ENCODE peak calls at places on chromosome 18, in five cellular contexts. D is RWPE1; Y is Jurkat, Clone E6-1; C is tibial artery; V is M059J. F is an unnamed sample.
A peak's percentile ranks its signal among the peaks of the same experiment; 100 is the strongest.

GRCh38 chr18:9661564-9661963 is 46.5 kb upstream of the RAB31 start:
- DNase-seq in D (no peak), Y (no peak), V (peak; percentile 45), C (no peak), F (peak; percentile 61)

GRCh38 chr18:56921888-56922480 is 224.9 kb upstream of the BOD1L2 start:
- DNase-seq in V (no peak), Y (peak; percentile 3), C (no peak), D (no peak), F (no peak)

GRCh38 chr18:57352761-57353136 is 392 bp downstream of the ST8SIA3 start:
- DNase-seq in V (no peak), C (no peak), D (no peak), Y (no peak), F (no peak)

GRCh38 chr18:37322497-37323035 is 243.0 kb downstream of the CELF4 start:
- DNase-seq in Y (no peak), V (peak; percentile 23), D (peak; percentile 23), C (no peak), F (peak; percentile 44)

GRCh38 chr18:475202-475624 is 25.3 kb downstream of the COLEC12 start:
- DNase-seq in C (no peak), V (peak; percentile 86), D (peak; percentile 43), Y (no peak), F (peak; percentile 94)

GRCh38 chr18:4285525-4285924 is 169.6 kb downstream of the DLGAP1 start:
- DNase-seq in Y (no peak), V (no peak), C (no peak), D (no peak), F (no peak)

GRCh38 chr18:48841381-48842258 is 109.1 kb downstream of the SMAD7 start:
- DNase-seq in Y (no peak), C (peak; percentile 85), D (no peak), V (peak; percentile 74), F (peak; percentile 67)

GRCh38 chr18:13462686-13463085 is 244.1 kb downstream of the LDLRAD4 start:
- DNase-seq in C (no peak), Y (no peak), V (no peak), D (no peak), F (no peak)

GRCh38 chr18:26495267-26495666 is 53.1 kb downstream of the KCTD1 start:
- DNase-seq in D (no peak), V (no peak), Y (no peak), C (no peak), F (no peak)

GRCh38 chr18:63079114-63079513 is 240.5 kb downstream of the BCL2 start:
- DNase-seq in C (no peak), D (no peak), Y (no peak), V (no peak), F (no peak)

GRCh38 chr18:39057423-39058057 is 1491.9 kb upstream of the CELF4 start:
- DNase-seq in C (no peak), Y (no peak), D (peak; percentile 3), V (peak; percentile 46), F (no peak)

GRCh38 chr18:33495278-33495677 is 54.8 kb upstream of the CCDC178 start:
- DNase-seq in D (peak; percentile 1), Y (no peak), V (no peak), C (no peak), F (no peak)

GRCh38 chr18:21481739-21482138 is 118.8 kb downstream of the ESCO1 start:
- DNase-seq in V (no peak), C (no peak), Y (no peak), D (no peak), F (no peak)

GRCh38 chr18:24704921-24705620 is 244.6 kb downstream of the HRH4 start:
- DNase-seq in D (no peak), V (peak; percentile 88), Y (no peak), C (no peak), F (peak; percentile 79)

GRCh38 chr18:28574175-28574574 is 397.2 kb upstream of the CDH2 start:
- DNase-seq in D (no peak), Y (no peak), C (no peak), V (no peak), F (no peak)

GRCh38 chr18:49638891-49639557 is 77.2 kb downstream of the LIPG start:
- DNase-seq in V (no peak), Y (no peak), C (no peak), D (no peak), F (no peak)

GRCh38 chr18:3827236-3827635 is 377.3 kb downstream of the TGIF1 start:
- DNase-seq in C (no peak), D (no peak), Y (no peak), V (no peak), F (no peak)

GRCh38 chr18:30432349-30432748 is 610.2 kb downstream of the DSC3 start:
- DNase-seq in C (no peak), Y (no peak), V (no peak), D (no peak), F (no peak)

GRCh38 chr18:58863539-58864145 is 1.0 kb upstream of the ZNF532 start:
- DNase-seq in V (peak; percentile 56), C (peak; percentile 52), D (peak; percentile 11), Y (no peak), F (peak; percentile 60)

GRCh38 chr18:77105680-77106079 is 26.9 kb downstream of the MBP start:
- DNase-seq in Y (no peak), C (no peak), D (no peak), V (no peak), F (no peak)

GRCh38 chr18:48872234-48873145 is 78.3 kb downstream of the SMAD7 start:
- DNase-seq in Y (no peak), D (no peak), V (peak; percentile 73), C (no peak), F (peak; percentile 72)

GRCh38 chr18:49625021-49625691 is 63.3 kb downstream of the LIPG start:
- DNase-seq in Y (no peak), V (peak; percentile 70), D (no peak), C (no peak), F (peak; percentile 29)

GRCh38 chr18:70448588-70448987 is 159.7 kb downstream of the SOCS6 start:
- DNase-seq in D (no peak), C (no peak), V (no peak), Y (no peak), F (no peak)

GRCh38 chr18:3083776-3084175 is 70.8 kb upstream of the LPIN2 start:
- DNase-seq in C (no peak), Y (no peak), V (no peak), D (no peak), F (no peak)

GRCh38 chr18:22983175-22983574 is 50.0 kb downstream of the RBBP8 start:
- DNase-seq in Y (peak; percentile 18), D (peak; percentile 7), V (peak; percentile 53), C (no peak), F (peak; percentile 58)

GRCh38 chr18:39969813-39970494 is 1985.1 kb upstream of the PIK3C3 start:
- DNase-seq in C (no peak), Y (no peak), V (no peak), D (no peak), F (peak; percentile 1)

GRCh38 chr18:76405761-76406356 is 89.2 kb downstream of the ZNF516 start:
- DNase-seq in D (peak; percentile 19), Y (no peak), V (peak; percentile 42), C (peak; percentile 79), F (peak; percentile 51)

GRCh38 chr18:62839874-62840713 is 124.8 kb downstream of the PHLPP1 start:
- DNase-seq in V (no peak), D (no peak), C (no peak), Y (no peak), F (no peak)

GRCh38 chr18:7658701-7659100 is 91.6 kb downstream of the PTPRM start:
- DNase-seq in V (no peak), Y (no peak), C (no peak), D (no peak), F (no peak)

GRCh38 chr18:48928787-48929186 is 22.0 kb downstream of the SMAD7 start:
- DNase-seq in Y (peak; percentile 76), D (no peak), V (peak; percentile 47), C (peak; percentile 74), F (peak; percentile 67)

GRCh38 chr18:73962251-73962650 is 185.4 kb downstream of the FBXO15 start:
- DNase-seq in Y (no peak), D (no peak), V (peak; percentile 63), C (no peak), F (peak; percentile 82)

GRCh38 chr18:25630682-25631081 is 278.7 kb upstream of the ZNF521 start:
- DNase-seq in Y (no peak), D (no peak), V (no peak), C (no peak), F (no peak)

GRCh38 chr18:32435631-32436500 is 34.8 kb downstream of the GAREM1 start:
- DNase-seq in D (no peak), Y (no peak), C (no peak), V (no peak), F (no peak)

GRCh38 chr18:43049021-43049420 is 66.5 kb downstream of the RIT2 start:
- DNase-seq in C (no peak), Y (no peak), V (peak; percentile 66), D (no peak), F (no peak)

GRCh38 chr18:62331581-62332436 is 6.7 kb downstream of the TNFRSF11A start:
- DNase-seq in Y (no peak), D (no peak), C (peak; percentile 68), V (peak; percentile 86), F (no peak)

GRCh38 chr18:76006151-76006550 is 488.9 kb downstream of the ZNF516 start:
- DNase-seq in V (no peak), Y (no peak), C (no peak), D (no peak), F (no peak)

GRCh38 chr18:79511271-79511670 is 115.5 kb downstream of the NFATC1 start:
- DNase-seq in D (no peak), Y (no peak), C (peak; percentile 15), V (no peak), F (no peak)

F was measured in EH.